ENCODE peak calls at places on chromosomes 2 and 18, in four cellular contexts. C, F, Z and H are unnamed samples.

GRCh38 chr2:235191933-235192332 is 240.1 kb downstream of the SH3BP4 start:
- DNase-seq in F (no peak), C (no peak), Z (no peak), H (no peak)

GRCh38 chr18:35695803-35696202 is 114.3 kb downstream of the GALNT1 start:
- DNase-seq in F (no peak), Z (no peak), C (no peak), H (no peak)

GRCh38 chr2:32931519-32931918 is 15.2 kb upstream of the LTBP1 start:
- DNase-seq in F (no peak), Z (no peak), C (no peak), H (no peak)

GRCh38 chr18:62844850-62845643 is 129.7 kb downstream of the PHLPP1 start:
- DNase-seq in C (no peak), F (no peak), Z (no peak), H (no peak)

GRCh38 chr18:74609535-74609934 is 11.9 kb downstream of the ZNF407 start:
- DNase-seq in Z (no peak), C (no peak), F (no peak), H (no peak)

GRCh38 chr2:145066151-145066661 is 546.3 kb upstream of the ZEB2 start:
- DNase-seq in F (no peak), Z (no peak), C (no peak), H (no peak)

GRCh38 chr2:197307236-197307932 is 3.2 kb downstream of the ANKRD44 start:
- DNase-seq in F (no peak), C (no peak), Z (peak), H (no peak)

GRCh38 chr2:179536185-179536584 is 271.6 kb upstream of the SESTD1 start:
- DNase-seq in C (no peak), F (no peak), Z (no peak), H (no peak)

GRCh38 chr2:16662440-16662839 is 3.2 kb downstream of the CYRIA start:
- DNase-seq in Z (no peak), F (no peak), C (no peak), H (no peak)

GRCh38 chr2:72612614-72613160 is 213.1 kb downstream of the EXOC6B start:
- DNase-seq in C (no peak), F (no peak), Z (no peak), H (no peak)

GRCh38 chr2:57156231-57156924 is 890.2 kb upstream of the VRK2 start:
- DNase-seq in Z (no peak), F (no peak), C (no peak), H (no peak)

GRCh38 chr2:133888107-133888506 is 319.8 kb upstream of the NCKAP5 start:
- DNase-seq in F (no peak), Z (no peak), C (no peak), H (no peak)

GRCh38 chr2:133887676-133888040 is 319.4 kb upstream of the NCKAP5 start:
- DNase-seq in C (no peak), Z (no peak), F (no peak), H (no peak)

GRCh38 chr2:133886735-133887675 is 318.7 kb upstream of the NCKAP5 start:
- DNase-seq in C (peak), F (peak), Z (peak), H (peak)

GRCh38 chr2:133885847-133886246 is 317.6 kb upstream of the NCKAP5 start:
- DNase-seq in Z (no peak), F (no peak), C (no peak), H (no peak)

GRCh38 chr2:133884739-133885381 is 316.6 kb upstream of the NCKAP5 start:
- DNase-seq in Z (no peak), F (no peak), C (no peak), H (no peak)
- TF ChIP-seq SPI1 in Z (no peak), F (no peak), C (no peak), H (no peak)

GRCh38 chr2:85606116-85606455 is 3.6 kb upstream of the TMEM150A start:
- DNase-seq in Z (no peak), C (no peak), F (no peak), H (no peak)
- TF ChIP-seq POLR2AphosphoS5 in Z (no peak), C (no peak), F (no peak), H (no peak)

GRCh38 chr2:43293744-43294695 is 67.6 kb upstream of the ZFP36L2 start:
- DNase-seq in Z (peak), F (peak), C (peak), H (peak)
- TF ChIP-seq SPI1 in Z (no peak), F (no peak), C (no peak), H (no peak)

GRCh38 chr18:32208012-32208411 is 18.2 kb downstream of the MEP1B start:
- DNase-seq in C (no peak), Z (no peak), F (no peak), H (no peak)
- TF ChIP-seq POLR2AphosphoS5 in C (no peak), Z (no peak), F (no peak), H (no peak)